ENCODE peak calls at places on chromosomes 1 and 21, in eight cellular contexts. Z is lung, Y is body of pancreas, D is mesendoderm, U is colonic mucosa, K is BE2C, B is GM23248, O is neural progenitor cell. F is an unnamed sample. For H3K4me1, the result is how much of the 10 kb centered on the place peaks cover.

GRCh38 chr1:169670836-169671235 is 40.6 kb downstream of the SELL start:
- DNase-seq in Z (no peak), Y (no peak), D (no peak), U (no peak), K (no peak), B (no peak), O (no peak), F (no peak)

GRCh38 chr1:167529829-167530474 is 11.6 kb upstream of the CD247 start:
- DNase-seq in Z (no peak), Y (no peak), D (no peak), U (no peak), K (peak), B (peak), O (no peak), F (no peak)

GRCh38 chr1:207049974-207050391 is 1.0 kb downstream of the YOD1 start:
- DNase-seq in Z (no peak), Y (peak), D (peak), U (peak), K (peak), B (peak), O (peak), F (no peak)

GRCh38 chr1:201261771-201262547 is 21.3 kb upstream of the PKP1 start:
- DNase-seq in Z (peak), Y (no peak), D (no peak), U (peak), K (no peak), B (peak), O (no peak), F (peak)

GRCh38 chr1:52436817-52437216 is 32.4 kb downstream of the PRPF38A start:
- DNase-seq in Z (no peak), Y (no peak), D (peak), U (no peak), K (no peak), B (no peak), O (no peak), F (no peak)

GRCh38 chr1:209103135-209103534 is 480.4 kb upstream of the CAMK1G start:
- DNase-seq in Z (no peak), Y (no peak), D (no peak), U (no peak), K (no peak), B (no peak), O (no peak), F (no peak)

GRCh38 chr1:58812926-58813325 is 29.1 kb upstream of the JUN start:
- DNase-seq in Z (no peak), Y (no peak), D (no peak), U (no peak), K (no peak), B (no peak), O (no peak), F (no peak)

GRCh38 chr1:214404571-214405213 is 123.7 kb downstream of the SMYD2 start:
- DNase-seq in Z (no peak), Y (no peak), D (peak), U (no peak), K (no peak), B (no peak), O (no peak), F (no peak)

GRCh38 chr1:101148987-101149386 is 87.8 kb upstream of the S1PR1 start:
- DNase-seq in Z (no peak), Y (no peak), D (no peak), U (no peak), K (no peak), B (peak), O (no peak), F (no peak)

GRCh38 chr1:42592811-42593210 is 65.4 kb upstream of the PPIH start:
- DNase-seq in Z (no peak), Y (no peak), D (no peak), U (no peak), K (no peak), B (no peak), O (no peak), F (no peak)

GRCh38 chr1:30738040-30738441 is 14.7 kb upstream of the MATN1 start:
- DNase-seq in Z (no peak), Y (no peak), D (peak), U (no peak), K (no peak), B (no peak), O (no peak), F (no peak)

GRCh38 chr21:42038826-42039425 is 28.8 kb upstream of the ZBTB21 start:
- DNase-seq in Z (no peak), Y (peak), D (no peak), U (no peak), K (no peak), B (peak), O (no peak), F (no peak)

GRCh38 chr1:56491441-56491840 is 87.9 kb downstream of the PLPP3 start:
- DNase-seq in Z (no peak), Y (peak), D (no peak), U (no peak), K (peak), B (peak), O (no peak), F (no peak)

GRCh38 chr1:31447210-31447609 is 34.2 kb downstream of the SERINC2 start:
- DNase-seq in Z (no peak), Y (no peak), D (no peak), U (no peak), K (no peak), B (no peak), O (no peak), F (no peak)

GRCh38 chr1:6208723-6209660 is 3.1 kb downstream of the RNF207 start:
- DNase-seq in Z (no peak), Y (peak), D (peak), U (peak), K (peak), B (peak), O (peak), F (no peak)

GRCh38 chr1:19811206-19811851 is 3.8 kb downstream of the RNF186 start:
- DNase-seq in Z (peak), Y (peak), D (peak), U (peak), K (peak), B (peak), O (peak), F (peak)

GRCh38 chr1:240282061-240282830 is 190.6 kb downstream of the FMN2 start:
- DNase-seq in Z (peak), Y (no peak), D (no peak), U (peak), K (no peak), B (peak), O (no peak), F (no peak)

GRCh38 chr1:229822026-229822425 is 196.0 kb downstream of the URB2 start:
- DNase-seq in Z (no peak), Y (no peak), D (no peak), U (no peak), K (no peak), B (no peak), O (no peak), F (no peak)

GRCh38 chr1:203572134-203572625 is 54.5 kb upstream of the ATP2B4 start:
- DNase-seq in Z (no peak), Y (no peak), D (peak), U (no peak), K (no peak), B (no peak), O (peak), F (no peak)

GRCh38 chr1:163436133-163436532 is 114.4 kb downstream of the NUF2 start:
- DNase-seq in Z (no peak), Y (no peak), D (no peak), U (no peak), K (no peak), B (no peak), O (no peak), F (no peak)

GRCh38 chr1:66563094-66563800 is 29.3 kb downstream of the SGIP1 start:
- DNase-seq in Z (no peak), Y (no peak), D (peak), U (no peak), K (no peak), B (peak), O (no peak), F (no peak)

GRCh38 chr1:225480825-225481434 is 53.1 kb upstream of the LBR start:
- DNase-seq in Z (no peak), Y (peak), D (peak), U (peak), K (peak), B (peak), O (peak), F (peak)

GRCh38 chr1:194227157-194227556 is 1040.7 kb upstream of the B3GALT2 start:
- DNase-seq in Z (no peak), Y (no peak), D (no peak), U (no peak), K (no peak), B (no peak), O (no peak), F (no peak)

GRCh38 chr1:22131875-22132486 is 10.9 kb downstream of the WNT4 start:
- DNase-seq in Z (no peak), Y (peak), D (peak), U (peak), K (peak), B (peak), O (peak), F (peak)

DNA sequence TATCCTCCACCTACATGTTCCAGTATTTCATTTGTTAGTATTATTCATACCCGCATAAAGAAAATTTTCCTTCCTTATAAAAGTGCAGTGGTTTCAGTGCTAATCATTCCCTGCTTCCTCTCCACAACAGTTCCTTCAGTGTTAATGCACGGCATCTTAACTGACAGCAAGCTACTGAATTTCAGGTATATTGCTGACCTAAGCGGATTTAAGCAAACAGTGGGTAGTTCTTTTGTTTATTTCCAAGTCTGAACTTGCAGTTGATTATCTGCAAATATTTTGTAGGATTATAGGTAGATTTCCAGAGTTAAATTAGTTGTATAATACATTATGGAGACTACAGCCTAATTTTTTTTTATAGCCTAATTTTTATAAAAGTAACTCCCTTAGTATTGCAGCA is 15.1 kb upstream of the DR1 start:
- DNase-seq in Z (no peak), Y (no peak), D (no peak), U (no peak), K (no peak), B (no peak), O (no peak), F (no peak)
- H3K4me1 ChIP-seq in Z (under half), Y (under half), D (under half), U (under half), K (under half), B (under half), O (under half), F (under half)

GRCh38 chr1:54394104-54394503 is 12.1 kb downstream of the SSBP3 start:
- DNase-seq in Z (no peak), Y (no peak), D (no peak), U (no peak), K (no peak), B (no peak), O (no peak), F (no peak)

GRCh38 chr1:54396280-54396903 is 9.8 kb downstream of the SSBP3 start:
- DNase-seq in Z (no peak), Y (no peak), D (no peak), U (no peak), K (no peak), B (no peak), O (no peak), F (no peak)

GRCh38 chr1:54397090-54397591 is 9.1 kb downstream of the SSBP3 start:
- DNase-seq in Z (no peak), Y (peak), D (no peak), U (no peak), K (peak), B (no peak), O (no peak), F (no peak)

GRCh38 chr1:54397980-54398379 is 8.2 kb downstream of the SSBP3 start:
- DNase-seq in Z (no peak), Y (no peak), D (no peak), U (no peak), K (no peak), B (no peak), O (no peak), F (no peak)

GRCh38 chr1:54395535-54395934 is 10.7 kb downstream of the SSBP3 start:
- DNase-seq in Z (no peak), Y (no peak), D (no peak), U (no peak), K (no peak), B (no peak), O (no peak), F (no peak)
- H3K4me1 ChIP-seq in Z (under half), Y (under half), D (under half), U (under half), K (under half), B (under half), O (under half), F (under half)

DNA sequence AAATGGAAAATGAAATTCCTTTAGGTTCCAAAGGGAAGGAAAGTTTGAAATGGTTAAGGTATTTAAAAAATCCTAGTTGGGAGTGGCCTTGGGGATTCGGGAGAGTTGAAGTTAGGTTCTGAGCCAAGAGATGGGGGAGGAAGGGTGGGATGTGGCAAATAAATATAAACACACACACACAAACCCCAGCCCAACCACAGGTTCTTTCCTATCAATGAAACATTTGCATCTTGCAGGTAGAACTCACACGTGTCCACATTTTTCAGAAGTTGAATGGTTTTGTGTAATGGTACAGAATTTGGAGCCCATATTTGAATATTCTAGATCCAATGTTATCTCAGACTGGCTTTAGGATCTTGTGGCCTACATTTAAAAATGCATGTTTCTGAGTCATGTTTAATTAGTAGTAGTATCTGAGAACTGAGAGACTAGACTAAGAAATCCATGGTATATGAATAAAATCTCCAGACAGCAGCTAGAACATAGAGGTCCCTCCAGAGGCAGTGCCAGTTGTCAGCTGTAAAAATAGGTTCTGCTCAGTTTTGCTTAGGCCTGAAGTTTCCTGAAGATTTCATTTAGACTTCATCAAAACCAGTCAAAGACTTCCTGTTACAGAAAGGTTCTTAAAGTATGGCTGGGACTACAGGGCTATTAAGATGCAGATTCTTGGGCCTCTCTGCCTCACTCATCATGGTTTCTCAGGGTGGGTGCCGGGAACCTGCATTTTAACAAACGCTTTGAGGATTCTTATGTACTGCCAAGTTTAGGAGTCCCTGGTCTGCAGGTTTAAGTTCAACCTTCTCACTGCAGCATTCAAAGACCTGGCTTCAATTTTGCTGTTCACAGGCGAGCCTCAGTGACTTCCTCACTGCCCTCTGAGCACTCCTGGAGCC is 21.3 kb downstream of the RUNX1 start:
- DNase-seq in Z (no peak), Y (no peak), D (no peak), U (no peak), K (no peak), B (peak), O (no peak), F (no peak)
- H3K4me1 ChIP-seq in Z (under half), Y (under half), D (under half), U (under half), K (under half), B (under half), O (under half), F (under half)

GRCh38 chr1:198206292-198206691 is 49.5 kb downstream of the NEK7 start:
- DNase-seq in Z (no peak), Y (no peak), D (no peak), U (no peak), K (no peak), B (no peak), O (no peak), F (no peak)
- H3K4me1 ChIP-seq in Z (under half), Y (under half), D (under half), U (under half), K (under half), B (half or more), O (under half), F (under half)

GRCh38 chr1:85572574-85572973 is 8.0 kb upstream of the CCN1 start:
- DNase-seq in Z (no peak), Y (no peak), D (no peak), U (no peak), K (no peak), B (no peak), O (no peak), F (no peak)

GRCh38 chr1:85571830-85572229 is 8.7 kb upstream of the CCN1 start:
- DNase-seq in Z (no peak), Y (no peak), D (no peak), U (no peak), K (no peak), B (no peak), O (no peak), F (no peak)

GRCh38 chr1:85571181-85571540 is 9.4 kb upstream of the CCN1 start:
- DNase-seq in Z (no peak), Y (no peak), D (no peak), U (no peak), K (no peak), B (no peak), O (no peak), F (no peak)

GRCh38 chr1:85575363-85575995 is 5.1 kb upstream of the CCN1 start:
- DNase-seq in Z (no peak), Y (peak), D (no peak), U (no peak), K (no peak), B (no peak), O (no peak), F (no peak)

GRCh38 chr1:85573348-85573747 is 7.2 kb upstream of the CCN1 start:
- DNase-seq in Z (no peak), Y (peak), D (no peak), U (peak), K (no peak), B (no peak), O (no peak), F (no peak)
- H3K4me1 ChIP-seq in Z (under half), Y (under half), D (under half), U (under half), K (under half), B (half or more), O (under half), F (under half)

GRCh38 chr1:12604986-12605385 is 13.0 kb downstream of the DHRS3 start:
- DNase-seq in Z (no peak), Y (no peak), D (no peak), U (no peak), K (no peak), B (no peak), O (no peak), F (no peak)
- H3K4me1 ChIP-seq in Z (under half), Y (half or more), D (under half), U (under half), K (under half), B (under half), O (under half), F (under half)

DNA sequence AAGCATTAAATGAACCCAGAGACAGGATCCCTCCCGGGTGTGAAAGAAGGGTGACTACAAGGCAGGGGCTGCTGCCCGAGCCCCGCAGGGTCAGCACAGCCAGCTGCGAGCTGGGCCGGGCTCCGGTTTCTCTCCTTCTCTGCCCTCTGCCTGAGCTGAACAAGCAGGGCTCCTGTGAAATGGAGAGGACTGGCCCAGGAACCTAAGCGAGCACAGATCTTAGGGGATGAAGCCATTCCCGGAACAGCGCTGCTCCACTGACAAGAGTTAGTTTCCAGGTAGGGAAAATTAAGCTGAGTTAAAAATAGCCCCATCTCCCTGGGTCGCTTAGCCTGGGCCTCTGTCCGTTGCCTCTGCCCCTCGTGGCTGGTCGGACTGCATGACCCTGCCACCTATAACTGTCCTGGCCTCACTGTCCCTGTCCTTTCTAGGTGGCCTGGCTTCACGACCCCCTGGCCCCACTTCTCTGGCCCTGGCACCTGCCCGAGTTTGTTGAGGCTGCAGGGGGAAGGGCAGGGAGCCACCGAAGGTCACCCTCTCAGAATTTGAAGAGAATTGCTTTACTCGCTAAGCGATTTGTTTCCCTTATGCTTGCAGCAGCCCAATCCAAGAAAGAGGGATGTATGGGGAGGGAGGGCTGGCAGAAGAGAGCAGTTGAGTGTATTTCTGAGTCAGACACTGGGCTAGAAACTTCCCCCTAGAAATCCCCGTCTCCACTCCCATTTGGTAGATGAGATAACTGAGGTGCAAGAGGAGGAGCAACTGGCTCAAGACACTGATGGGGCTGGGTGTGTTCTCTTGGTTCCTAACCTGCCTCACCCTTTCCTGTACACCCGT is 2.6 kb upstream of the EDN2 start:
- DNase-seq in Z (no peak), Y (no peak), D (peak), U (no peak), K (no peak), B (no peak), O (peak), F (no peak)
- H3K4me1 ChIP-seq in Z (under half), Y (half or more), D (under half), U (under half), K (under half), B (under half), O (under half), F (under half)

GRCh38 chr1:210437111-210437510 is 108.4 kb downstream of the HHAT start:
- DNase-seq in Z (no peak), Y (no peak), D (no peak), U (no peak), K (no peak), B (no peak), O (no peak), F (no peak)
- H3K4me1 ChIP-seq in Z (under half), Y (under half), D (under half), U (under half), K (under half), B (under half), O (under half), F (under half)

GRCh38 chr1:222555992-222556615 is 8.2 kb upstream of the HHIPL2 start:
- DNase-seq in Z (no peak), Y (peak), D (no peak), U (no peak), K (no peak), B (no peak), O (no peak), F (no peak)

GRCh38 chr1:222557148-222557547 is 9.2 kb upstream of the HHIPL2 start:
- DNase-seq in Z (no peak), Y (no peak), D (no peak), U (no peak), K (no peak), B (no peak), O (no peak), F (no peak)

GRCh38 chr1:222554177-222554576 is 6.3 kb upstream of the HHIPL2 start:
- DNase-seq in Z (no peak), Y (no peak), D (no peak), U (no peak), K (no peak), B (no peak), O (no peak), F (no peak)

GRCh38 chr1:222561656-222562055 is 13.8 kb upstream of the HHIPL2 start:
- DNase-seq in Z (no peak), Y (no peak), D (no peak), U (no peak), K (no peak), B (no peak), O (no peak), F (no peak)

GRCh38 chr1:222557574-222557973 is 9.7 kb upstream of the HHIPL2 start:
- DNase-seq in Z (no peak), Y (no peak), D (no peak), U (no peak), K (no peak), B (no peak), O (no peak), F (no peak)
- H3K4me1 ChIP-seq in Z (under half), Y (under half), D (under half), U (under half), K (under half), B (under half), O (under half), F (under half)

F was measured in H1.